ENCODE peak calls at places on chromosome 15, in five cellular contexts. B is nucleus accumbens; Z is caudate nucleus; K is stimulated activated CD4-positive, alpha-beta T cell treated with anti-CD3 and anti-CD28 coated beads, Interleukin-1b, Interleukin-23, amount 100 ng/mL, for 1 hour; N is frontal cortex. D is an unnamed sample.

GRCh38 chr15:78712797-78713515 is 71.9 kb upstream of the CHRNB4 start:
- DNase-seq in N (no peak), B (no peak), K (no peak), Z (no peak), D (no peak)

GRCh38 chr15:64527263-64527984 is 67.0 kb downstream of the ZNF609 start:
- DNase-seq in Z (no peak), K (no peak), N (no peak), B (no peak), D (no peak)

GRCh38 chr15:45143946-45144345 is 14.2 kb downstream of the DUOX1 start:
- DNase-seq in K (no peak), N (no peak), Z (no peak), B (no peak), D (no peak)

GRCh38 chr15:92886229-92886628 is 13.9 kb upstream of the CHD2 start:
- DNase-seq in K (no peak), Z (no peak), N (no peak), B (no peak), D (no peak)

GRCh38 chr15:63093486-63094205 is 28.0 kb upstream of the LACTB start:
- DNase-seq in B (peak; percentile 74), N (peak; percentile 73), Z (peak; percentile 44), K (peak; percentile 56), D (peak; percentile 63)

GRCh38 chr15:25372298-25372697 is 66.5 kb downstream of the UBE3A start:
- DNase-seq in Z (no peak), B (no peak), K (no peak), N (no peak), D (no peak)

GRCh38 chr15:90986790-90987507 is 7.4 kb downstream of the PRC1 start:
- DNase-seq in Z (no peak), N (no peak), K (no peak), B (no peak), D (no peak)

GRCh38 chr15:62112051-62112450 is 45.3 kb downstream of the C2CD4A start:
- DNase-seq in N (no peak), B (no peak), K (no peak), Z (no peak), D (no peak)

GRCh38 chr15:31489801-31490646 is 163.4 kb downstream of the KLF13 start:
- DNase-seq in B (peak; percentile 40), Z (no peak), N (peak; percentile 64), K (no peak), D (peak; percentile 92)

GRCh38 chr15:29151111-29151857 is 118.3 kb downstream of the NSMCE3 start:
- DNase-seq in K (no peak), B (no peak), Z (no peak), N (no peak), D (no peak)

GRCh38 chr15:28017423-28017924 is 81.6 kb downstream of the OCA2 start:
- DNase-seq in N (no peak), K (no peak), Z (no peak), B (peak; percentile 20), D (no peak)

GRCh38 chr15:26967719-26968269 is 3.2 kb upstream of the GABRG3 start:
- DNase-seq in N (no peak), B (no peak), K (no peak), Z (peak; percentile 35), D (no peak)

GRCh38 chr15:25415217-25415616 is 23.6 kb downstream of the UBE3A start:
- DNase-seq in Z (no peak), K (no peak), N (no peak), B (no peak), D (no peak)

GRCh38 chr15:57375827-57376694 is at the start of gene CGNL1:
- DNase-seq in B (no peak), N (peak; percentile 73), K (no peak), Z (no peak), D (peak; percentile 85)

GRCh38 chr15:81281925-81282895 is 41.7 kb downstream of the STARD5 start:
- DNase-seq in K (no peak), Z (no peak), B (no peak), N (no peak), D (no peak)

GRCh38 chr15:75346796-75347221 is at the start of gene NEIL1:
- DNase-seq in K (no peak), N (no peak), Z (no peak), B (no peak), D (no peak)